ENCODE peak calls at places on chromosomes 16 and 17, in nine cellular contexts. Y is stimulated activated CD8-positive, alpha-beta memory T cell treated with anti-CD3 and anti-CD28 coated beads, Interleukin-2, amount 100 ng/mL, for 48 hours; J is LoVo; I is body of pancreas; H is tibial artery; D is fibroblast of the conjunctiva; L is activated naive CD4-positive, alpha-beta T cell treated with anti-CD3 and anti-CD28 coated beads for 36 hours; S is CD8-positive, alpha-beta memory T cell; E is NCI-H1048. K is an unnamed sample.

GRCh38 chr16:4663756-4664465 is 29.5 kb upstream of the NUDT16L1 start:
- DNase-seq in J (no peak), I (peak), D (no peak), S (no peak), E (no peak), H (peak), L (peak), Y (no peak), K (no peak)

GRCh38 chr16:86018487-86018886 is 119.5 kb downstream of the IRF8 start:
- DNase-seq in Y (no peak), I (peak), L (no peak), H (peak), E (no peak), J (no peak), S (no peak), D (no peak), K (no peak)

GRCh38 chr17:51050291-51051033 is 70.2 kb downstream of the SPAG9 start:
- DNase-seq in S (no peak), D (no peak), Y (no peak), L (no peak), I (no peak), J (no peak), E (no peak), H (no peak), K (no peak)

GRCh38 chr16:55515110-55515509 is 6.2 kb downstream of the LPCAT2 start:
- DNase-seq in D (no peak), S (no peak), E (no peak), L (no peak), J (no peak), I (no peak), Y (no peak), H (no peak), K (no peak)

GRCh38 chr16:35305476-35305875 is 1846.1 kb downstream of the TP53TG3F start:
- DNase-seq in D (no peak), L (no peak), S (no peak), J (no peak), H (no peak), E (no peak), I (no peak), Y (no peak), K (no peak)

GRCh38 chr17:8728991-8729390 is 15.6 kb downstream of the CCDC42 start:
- DNase-seq in Y (no peak), J (no peak), D (no peak), H (peak), E (no peak), S (no peak), I (no peak), L (no peak), K (no peak)

GRCh38 chr16:86806838-86807351 is 228.5 kb downstream of the FOXL1 start:
- DNase-seq in I (no peak), E (no peak), J (no peak), L (no peak), Y (no peak), D (no peak), H (peak), S (no peak), K (no peak)

GRCh38 chr17:1019451-1019850 is 22.5 kb downstream of the TIMM22 start:
- DNase-seq in Y (no peak), L (no peak), I (no peak), H (peak), D (no peak), J (no peak), E (no peak), S (no peak), K (no peak)

GRCh38 chr17:82865274-82865673 is 25.5 kb upstream of the ZNF750 start:
- DNase-seq in H (no peak), I (no peak), J (no peak), E (no peak), D (no peak), L (no peak), Y (no peak), S (no peak), K (no peak)

GRCh38 chr17:50922107-50922506 is 56.0 kb upstream of the TOB1 start:
- DNase-seq in I (no peak), S (no peak), E (no peak), L (no peak), Y (no peak), D (no peak), H (no peak), J (peak), K (no peak)

GRCh38 chr17:9509236-9509813 is 66.3 kb downstream of the STX8 start:
- DNase-seq in S (no peak), D (no peak), I (no peak), L (no peak), J (no peak), Y (no peak), E (no peak), H (no peak), K (no peak)

GRCh38 chr16:89317101-89317671 is 99.7 kb downstream of the ZNF778 start:
- DNase-seq in L (no peak), I (no peak), J (no peak), E (no peak), H (no peak), Y (no peak), S (no peak), D (no peak), K (no peak)

GRCh38 chr17:628507-628941 is 86.1 kb downstream of the VPS53 start:
- DNase-seq in Y (no peak), E (no peak), I (no peak), D (no peak), J (no peak), S (no peak), H (no peak), L (no peak), K (no peak)

GRCh38 chr17:63675607-63676539 is 24.1 kb downstream of the LIMD2 start:
- DNase-seq in J (peak), D (peak), E (peak), H (peak), Y (no peak), S (no peak), L (no peak), I (peak), K (no peak)

GRCh38 chr16:75304521-75305363 is 53.3 kb upstream of the BCAR1 start:
- DNase-seq in E (no peak), D (peak), I (peak), J (peak), L (peak), Y (no peak), S (no peak), H (peak), K (no peak)

GRCh38 chr16:11836653-11837244 is 14.6 kb downstream of the RSL1D1 start:
- DNase-seq in S (no peak), H (peak), I (no peak), L (no peak), D (peak), J (no peak), E (no peak), Y (no peak), K (no peak)

K was measured in NCI-H187.